ENCODE peak calls at places on chromosomes 6 and 20, in four cellular contexts. I is AG04450, F is lower leg skin, G is upper lobe of right lung. B is an unnamed sample.

GRCh38 chr20:1430004-1430451 is 36.6 kb downstream of the NSFL1C start:
- DNase-seq in F (no peak), G (no peak), I (peak; percentile 75), B (peak; percentile 91)

GRCh38 chr6:113405326-113406050 is 451.7 kb upstream of the MARCKS start:
- DNase-seq in I (no peak), F (no peak), G (no peak), B (no peak)

GRCh38 chr6:133804263-133804662 is 84.7 kb upstream of the TCF21 start:
- DNase-seq in F (no peak), G (no peak), I (no peak), B (no peak)

GRCh38 chr20:11296221-11296620 is 621.5 kb upstream of the BTBD3 start:
- DNase-seq in F (no peak), I (no peak), G (no peak), B (no peak)

GRCh38 chr6:11423072-11423471 is 114.5 kb upstream of the TMEM170B start:
- DNase-seq in G (no peak), F (no peak), I (no peak), B (no peak)

GRCh38 chr20:39016076-39016475 is 53.9 kb downstream of the DHX35 start:
- DNase-seq in G (no peak), I (no peak), F (no peak), B (no peak)

GRCh38 chr6:3370361-3371221 is 86.3 kb downstream of the SLC22A23 start:
- DNase-seq in F (no peak), G (no peak), I (no peak), B (no peak)

GRCh38 chr6:10555625-10556309 is 34.6 kb downstream of the GCNT2 start:
- DNase-seq in F (peak; percentile 91), G (no peak), I (no peak), B (no peak)

GRCh38 chr6:170291271-170292110 is 613 bp upstream of the DLL1 start:
- DNase-seq in F (peak; percentile 96), G (peak; percentile 79), I (no peak), B (no peak)

GRCh38 chr6:25685896-25686295 is 33.9 kb downstream of the SCGN start:
- DNase-seq in I (no peak), G (no peak), F (no peak), B (no peak)

GRCh38 chr20:63955281-63955845 is 853 bp downstream of the UCKL1 start:
- DNase-seq in F (no peak), I (no peak), G (peak; percentile 86), B (no peak)

GRCh38 chr6:5730586-5731263 is 276.0 kb downstream of the NRN1 start:
- DNase-seq in I (no peak), G (no peak), F (no peak), B (peak; percentile 48)

GRCh38 chr6:33566182-33567084 is 13.6 kb downstream of the BAK1 start:
- DNase-seq in I (no peak), G (no peak), F (no peak), B (no peak)

GRCh38 chr6:102732908-102733307 is 1339.4 kb downstream of the GRIK2 start:
- DNase-seq in I (no peak), F (no peak), G (no peak), B (peak; percentile 3)

GRCh38 chr6:137968901-137969300 is 101.8 kb downstream of the TNFAIP3 start:
- DNase-seq in I (no peak), G (no peak), F (no peak), B (no peak)

GRCh38 chr6:137968468-137968804 is 101.4 kb downstream of the TNFAIP3 start:
- DNase-seq in G (no peak), F (no peak), I (no peak), B (no peak)

GRCh38 chr6:137967689-137968467 is 100.8 kb downstream of the TNFAIP3 start:
- DNase-seq in F (no peak), I (no peak), G (no peak), B (no peak)

GRCh38 chr6:137969874-137970273 is 102.8 kb downstream of the TNFAIP3 start:
- DNase-seq in F (no peak), G (no peak), I (no peak), B (no peak)

GRCh38 chr6:137970368-137970767 is 103.3 kb downstream of the TNFAIP3 start:
- DNase-seq in G (no peak), I (no peak), F (no peak), B (no peak)
- H3K4me3 ChIP-seq in G (no peak overlapping the region), I (no peak overlapping the region), F (no peak overlapping the region), B (no peak overlapping the region)

GRCh38 chr6:158175111-158175510 is 7.0 kb downstream of the GTF2H5 start:
- DNase-seq in I (no peak), F (no peak), G (no peak), B (no peak)
- H3K4me3 ChIP-seq in I (no peak overlapping the region), F (no peak overlapping the region), G (no peak overlapping the region), B (no peak overlapping the region)

GRCh38 chr20:8631271-8631670 is 437.6 kb upstream of the PLCB4 start:
- DNase-seq in F (no peak), G (no peak), I (no peak), B (no peak)

GRCh38 chr20:8624046-8624445 is 444.8 kb upstream of the PLCB4 start:
- DNase-seq in I (no peak), F (no peak), G (no peak), B (no peak)

GRCh38 chr20:8624616-8625015 is 444.3 kb upstream of the PLCB4 start:
- DNase-seq in G (no peak), I (no peak), F (no peak), B (no peak)

GRCh38 chr20:8633366-8633765 is 435.5 kb upstream of the PLCB4 start:
- DNase-seq in G (no peak), I (no peak), F (no peak), B (no peak)

GRCh38 chr20:8627386-8628030 is 441.4 kb upstream of the PLCB4 start:
- DNase-seq in F (no peak), I (no peak), G (no peak), B (no peak)
- H3K4me3 ChIP-seq in F (no peak overlapping the region), I (no peak overlapping the region), G (peak overlapping the region; percentile 27), B (peak overlapping the region; percentile 25)

GRCh38 chr6:56970849-56971248 is 15.9 kb downstream of the BEND6 start:
- DNase-seq in G (no peak), I (no peak), F (no peak), B (no peak)
- H3K4me3 ChIP-seq in G (no peak overlapping the region), I (no peak overlapping the region), F (no peak overlapping the region), B (no peak overlapping the region)

GRCh38 chr6:35730745-35731413 is 6.0 kb upstream of the ARMC12 start:
- DNase-seq in G (no peak), F (no peak), I (no peak), B (no peak)
- H3K4me3 ChIP-seq in G (peak overlapping the region; percentile 87), F (no peak overlapping the region), I (peak overlapping the region; percentile 38), B (peak overlapping the region; percentile 32)

GRCh38 chr20:50848341-50848808 is 53.5 kb downstream of the BCAS4 start:
- DNase-seq in F (no peak), I (no peak), G (no peak), B (no peak)
- H3K4me3 ChIP-seq in F (no peak overlapping the region), I (no peak overlapping the region), G (peak overlapping the region; percentile 21), B (no peak overlapping the region)

B was measured in skeletal muscle cell.